ENCODE peak calls at places on chromosomes 5 and 9, in seven cellular contexts. F, O, Q, T, U, A and X are unnamed samples.

GRCh38 chr5:138900281-138900965 is 25.3 kb upstream of the LRRTM2 start:
- DNase-seq in A (no peak), T (no peak), U (no peak), F (no peak), O (no peak), Q (no peak), X (no peak)

GRCh38 chr9:131236161-131236560 is 40.1 kb downstream of the FAM78A start:
- DNase-seq in Q (no peak), A (no peak), O (no peak), F (peak; percentile 37), T (no peak), U (no peak), X (no peak)

GRCh38 chr9:131273791-131274673 is 2.3 kb downstream of the FAM78A start:
- DNase-seq in U (peak; percentile 60), A (no peak), Q (no peak), F (no peak), O (peak; percentile 64), T (no peak), X (no peak)

GRCh38 chr5:160767062-160767461 is 84.9 kb downstream of the ATP10B start:
- DNase-seq in T (no peak), Q (no peak), A (no peak), O (no peak), F (no peak), U (no peak), X (no peak)

GRCh38 chr9:70421272-70422180 is 7.1 kb upstream of the KLF9 start:
- DNase-seq in A (peak; percentile 42), T (no peak), F (peak; percentile 83), O (no peak), U (no peak), Q (no peak), X (no peak)

GRCh38 chr9:89731262-89731980 is 126.6 kb downstream of the GADD45G start:
- DNase-seq in A (no peak), O (no peak), T (no peak), Q (no peak), U (no peak), F (no peak), X (no peak)

GRCh38 chr5:172334196-172334595 is 50.6 kb upstream of the UBTD2 start:
- DNase-seq in A (no peak), F (no peak), Q (peak; percentile 30), T (no peak), U (no peak), O (no peak), X (no peak)

GRCh38 chr5:94810281-94810680 is 191.8 kb downstream of the SLF1 start:
- DNase-seq in T (no peak), Q (no peak), A (no peak), O (no peak), U (no peak), F (no peak), X (no peak)

GRCh38 chr9:92727716-92728700 is 36.6 kb downstream of the BICD2 start:
- DNase-seq in A (peak; percentile 78), F (no peak), T (no peak), O (peak; percentile 67), Q (no peak), U (no peak), X (no peak)

DNA sequence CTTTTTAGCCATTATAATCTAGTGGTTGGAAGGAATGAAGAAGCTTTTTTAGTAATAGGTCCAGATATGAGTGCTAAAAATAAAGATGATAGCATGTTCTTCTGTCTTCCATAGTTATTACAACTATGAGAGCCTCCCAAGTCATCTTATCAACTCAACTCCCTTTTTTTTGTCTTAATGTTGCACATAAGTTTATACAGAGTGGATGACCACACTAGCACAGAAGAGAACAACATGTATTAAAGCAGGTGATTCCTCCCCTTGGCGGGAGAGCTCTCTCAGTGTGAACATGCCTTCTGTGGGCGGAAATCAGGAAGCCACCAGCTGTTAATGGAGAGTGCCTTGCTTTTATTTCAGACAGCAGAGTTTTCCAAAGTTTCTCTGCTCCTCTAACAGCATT is 40.1 kb upstream of the STX17 start:
- DNase-seq in T (no peak), A (no peak), O (no peak), Q (no peak), U (no peak), F (no peak), X (no peak)
- H3K27ac ChIP-seq in T (no peak overlapping the region), A (no peak overlapping the region), O (no peak overlapping the region), Q (no peak overlapping the region), U (no peak overlapping the region), F (no peak overlapping the region), X (peak overlapping the region; percentile 20)

GRCh38 chr9:124197177-124198095 is 60.3 kb upstream of the NEK6 start:
- DNase-seq in Q (no peak), U (no peak), A (no peak), F (peak; percentile 59), T (peak; percentile 32), O (peak; percentile 82), X (peak; percentile 51)
- TF ChIP-seq POLR2A in Q (no peak), U (no peak), A (no peak), F (no peak), T (no peak), O (no peak), X (no peak)

GRCh38 chr5:81896764-81897163 is 75.1 kb upstream of the ATG10 start:
- DNase-seq in Q (no peak), O (no peak), U (no peak), T (no peak), F (no peak), A (no peak), X (no peak)

GRCh38 chr5:81895312-81895711 is 76.5 kb upstream of the ATG10 start:
- DNase-seq in F (no peak), O (no peak), A (no peak), T (no peak), U (no peak), Q (no peak), X (no peak)

GRCh38 chr5:81901539-81901938 is 70.3 kb upstream of the ATG10 start:
- DNase-seq in F (no peak), T (no peak), Q (no peak), U (no peak), A (no peak), O (no peak), X (no peak)

GRCh38 chr5:81898403-81898802 is 73.4 kb upstream of the ATG10 start:
- DNase-seq in Q (no peak), U (no peak), F (no peak), A (no peak), T (no peak), O (no peak), X (no peak)

DNA sequence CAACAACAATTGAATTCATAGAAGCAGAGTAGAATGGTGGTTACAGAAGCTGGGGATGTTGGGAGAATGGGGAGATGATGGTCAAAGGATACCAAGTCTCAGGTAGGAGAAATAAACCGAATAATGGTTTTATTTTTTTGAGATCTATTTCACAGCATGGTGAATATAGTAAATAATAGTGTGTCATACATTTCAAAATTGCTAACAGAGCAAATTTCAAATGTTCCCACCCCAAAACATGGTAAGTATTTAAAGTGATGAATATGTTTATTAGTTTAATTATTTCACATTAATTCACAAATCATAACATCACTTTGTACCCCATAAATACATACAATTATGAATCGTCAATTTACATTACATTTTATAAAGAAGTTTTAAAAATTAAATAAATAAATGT is 72.7 kb upstream of the ATG10 start:
- DNase-seq in T (no peak), F (no peak), O (no peak), Q (no peak), A (no peak), U (no peak), X (no peak)
- H3K27ac ChIP-seq in T (no peak overlapping the region), F (no peak overlapping the region), O (no peak overlapping the region), Q (no peak overlapping the region), A (no peak overlapping the region), U (no peak overlapping the region), X (no peak overlapping the region)

GRCh38 chr9:128072144-128073021 is 4.4 kb downstream of the SLC25A25 start:
- DNase-seq in A (peak; percentile 92), O (no peak), Q (peak; percentile 62), U (peak; percentile 67), T (peak; percentile 89), F (peak; percentile 95), X (peak; percentile 79)

GRCh38 chr9:128068656-128069221 is 707 bp downstream of the SLC25A25 start:
- DNase-seq in F (no peak), O (peak; percentile 81), A (peak; percentile 41), Q (no peak), T (no peak), U (no peak), X (no peak)

GRCh38 chr9:128067898-128068655 is at the start of gene SLC25A25:
- DNase-seq in T (peak; percentile 100), Q (peak; percentile 99), F (peak; percentile 100), O (peak; percentile 100), U (peak; percentile 99), A (peak; percentile 100), X (peak; percentile 100)

GRCh38 chr9:128073260-128073886 is 5.3 kb downstream of the SLC25A25 start:
- DNase-seq in F (no peak), Q (no peak), A (no peak), T (no peak), U (no peak), O (no peak), X (no peak)

DNA sequence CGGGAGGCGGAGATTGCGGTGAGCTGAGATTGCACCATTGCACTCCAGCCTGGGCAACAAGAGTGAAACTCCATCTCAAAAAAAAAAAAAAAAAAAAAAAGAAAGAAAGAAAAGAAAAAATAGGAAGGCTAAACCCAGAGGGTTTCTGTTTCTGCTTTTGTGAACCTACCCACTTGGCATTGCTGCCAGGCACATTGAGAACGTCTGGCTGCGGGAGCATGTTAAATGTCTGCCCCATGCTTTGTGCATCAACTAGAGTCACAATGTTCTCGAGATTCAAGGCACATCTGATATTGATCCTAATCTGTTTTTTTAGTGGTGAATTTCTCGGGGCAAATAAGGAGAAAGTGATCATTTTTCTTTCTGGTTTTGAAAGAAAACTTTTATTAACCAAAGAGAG is 2.8 kb downstream of the SLC25A25 start:
- DNase-seq in T (no peak), F (no peak), Q (no peak), U (no peak), A (no peak), O (no peak), X (no peak)
- TF ChIP-seq POLR2A in T (no peak), F (no peak), Q (no peak), U (no peak), A (no peak), O (no peak), X (no peak)

GRCh38 chr9:71685394-71685793 is 82.9 kb downstream of the CEMIP2 start:
- DNase-seq in U (no peak), T (no peak), Q (no peak), A (no peak), F (no peak), O (no peak), X (no peak)
- H3K27ac ChIP-seq in U (no peak overlapping the region), T (no peak overlapping the region), Q (no peak overlapping the region), A (peak overlapping the region; percentile 60), F (no peak overlapping the region), O (peak overlapping the region; percentile 3), X (no peak overlapping the region)

DNA sequence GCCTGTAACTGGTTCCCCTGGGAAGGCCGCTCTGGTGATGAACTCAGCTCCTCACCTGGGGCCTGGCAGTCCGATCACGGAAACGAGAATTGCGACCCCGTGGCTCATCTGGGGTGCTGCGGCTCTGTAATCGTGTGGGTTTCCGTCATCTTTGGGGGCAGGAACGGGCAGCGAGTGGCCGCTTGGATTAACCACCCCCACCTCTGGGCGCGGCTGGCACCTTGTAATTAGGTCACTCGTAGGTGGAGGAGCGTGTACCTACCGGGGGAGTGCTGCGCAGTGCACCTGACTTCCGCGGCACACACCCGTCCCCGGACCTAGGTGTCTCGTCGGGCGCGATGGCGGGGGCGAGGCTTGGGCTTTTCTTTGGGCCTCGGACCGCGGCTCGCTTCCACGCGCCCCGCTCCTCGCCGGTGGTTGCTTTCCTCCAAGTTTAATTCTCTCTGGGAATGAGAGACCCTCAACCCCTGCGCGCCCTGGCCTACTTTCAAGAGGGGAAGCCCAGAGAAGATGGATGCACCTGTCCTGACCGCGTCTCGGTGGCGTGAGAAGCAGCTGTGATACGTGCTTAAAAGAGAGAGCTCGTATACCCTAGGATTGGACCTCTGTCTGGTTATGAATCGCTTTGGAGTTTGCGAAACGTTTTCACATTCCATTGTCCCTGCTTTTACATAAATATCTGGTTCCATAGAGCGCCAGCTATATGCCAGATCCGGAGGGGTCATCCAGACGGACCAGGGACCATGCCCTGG is 744 bp upstream of the PPP2CA start:
- DNase-seq in U (peak; percentile 41), O (peak; percentile 94), Q (peak; percentile 10), F (no peak), A (peak; percentile 86), T (peak; percentile 91), X (no peak)
- TF ChIP-seq POLR2A in U (peak; percentile 15), O (peak; percentile 27), Q (peak; percentile 86), F (peak; percentile 73), A (peak; percentile 1), T (peak; percentile 92), X (peak; percentile 18)